ENCODE peak calls at places on chromosomes 4 and X, in nine cellular contexts. One of them, this sample, is unnamed.

GRCh38 chr4:10741221-10741620 is 56.7 kb upstream of the CLNK start:
- DNase-seq in OCI-LY7: no peak
- DNase-seq in H9: no peak
- DNase-seq in CD8-positive, alpha-beta T cell: no peak
- DNase-seq in left lung: no peak
- DNase-seq in heart left ventricle: no peak
- DNase-seq in testis: no peak
- DNase-seq in A549: no peak
- DNase-seq in psoas muscle: no peak
- DNase-seq in this sample: no peak

GRCh38 chr4:186669159-186669720 is 54.4 kb downstream of the FAT1 start:
- DNase-seq in OCI-LY7: peak; percentile 16
- DNase-seq in H9: peak; percentile 63
- DNase-seq in CD8-positive, alpha-beta T cell: no peak
- DNase-seq in left lung: peak; percentile 39
- DNase-seq in heart left ventricle: no peak
- DNase-seq in testis: no peak
- DNase-seq in A549: peak; percentile 38
- DNase-seq in psoas muscle: no peak
- DNase-seq in this sample: no peak

GRCh38 chrX:152876931-152877840 is 20.7 kb upstream of the ZNF185 start:
- DNase-seq in OCI-LY7: no peak
- DNase-seq in H9: no peak
- DNase-seq in CD8-positive, alpha-beta T cell: no peak
- DNase-seq in left lung: no peak
- DNase-seq in heart left ventricle: no peak
- DNase-seq in testis: no peak
- DNase-seq in A549: no peak
- DNase-seq in psoas muscle: no peak
- DNase-seq in this sample: peak; percentile 66

GRCh38 chr4:107213410-107213809 is 177.3 kb upstream of the DKK2 start:
- DNase-seq in OCI-LY7: no peak
- DNase-seq in H9: no peak
- DNase-seq in CD8-positive, alpha-beta T cell: no peak
- DNase-seq in left lung: no peak
- DNase-seq in heart left ventricle: no peak
- DNase-seq in testis: no peak
- DNase-seq in A549: no peak
- DNase-seq in psoas muscle: no peak
- DNase-seq in this sample: no peak

GRCh38 chrX:134551365-134552095 is 91.6 kb downstream of the HPRT1 start:
- DNase-seq in OCI-LY7: no peak
- DNase-seq in H9: no peak
- DNase-seq in CD8-positive, alpha-beta T cell: no peak
- DNase-seq in left lung: no peak
- DNase-seq in heart left ventricle: no peak
- DNase-seq in testis: no peak
- DNase-seq in A549: no peak
- DNase-seq in psoas muscle: no peak
- DNase-seq in this sample: no peak

GRCh38 chrX:151402719-151403390 is 5.8 kb downstream of the VMA21 start:
- DNase-seq in OCI-LY7: no peak
- DNase-seq in H9: peak; percentile 34
- DNase-seq in CD8-positive, alpha-beta T cell: no peak
- DNase-seq in left lung: no peak
- DNase-seq in heart left ventricle: no peak
- DNase-seq in testis: peak; percentile 15
- DNase-seq in A549: no peak
- DNase-seq in psoas muscle: peak; percentile 39
- DNase-seq in this sample: peak; percentile 74

GRCh38 chrX:54825716-54826428 is 18.3 kb downstream of the MAGED2 start:
- DNase-seq in OCI-LY7: peak; percentile 12
- DNase-seq in H9: no peak
- DNase-seq in CD8-positive, alpha-beta T cell: no peak
- DNase-seq in left lung: no peak
- DNase-seq in heart left ventricle: no peak
- DNase-seq in testis: no peak
- DNase-seq in A549: peak; percentile 5
- DNase-seq in psoas muscle: no peak
- DNase-seq in this sample: no peak

GRCh38 chr4:20395160-20395773 is 143.6 kb downstream of the SLIT2 start:
- DNase-seq in OCI-LY7: peak; percentile 41
- DNase-seq in H9: peak; percentile 72
- DNase-seq in CD8-positive, alpha-beta T cell: no peak
- DNase-seq in left lung: no peak
- DNase-seq in heart left ventricle: no peak
- DNase-seq in testis: peak; percentile 64
- DNase-seq in A549: peak; percentile 36
- DNase-seq in psoas muscle: no peak
- DNase-seq in this sample: peak; percentile 28

GRCh38 chrX:132463411-132463810 is 25.4 kb downstream of the MBNL3 start:
- DNase-seq in OCI-LY7: no peak
- DNase-seq in H9: no peak
- DNase-seq in CD8-positive, alpha-beta T cell: peak; percentile 33
- DNase-seq in left lung: no peak
- DNase-seq in heart left ventricle: no peak
- DNase-seq in testis: peak; percentile 67
- DNase-seq in A549: peak; percentile 39
- DNase-seq in psoas muscle: no peak
- DNase-seq in this sample: no peak

GRCh38 chrX:10360121-10360520 is 203.3 kb downstream of the CLCN4 start:
- DNase-seq in OCI-LY7: no peak
- DNase-seq in H9: peak; percentile 26
- DNase-seq in CD8-positive, alpha-beta T cell: no peak
- DNase-seq in left lung: no peak
- DNase-seq in heart left ventricle: peak; percentile 57
- DNase-seq in testis: peak; percentile 16
- DNase-seq in A549: no peak
- DNase-seq in psoas muscle: peak; percentile 18
- DNase-seq in this sample: no peak

GRCh38 chr4:133275246-133275645 is 126.2 kb downstream of the PCDH10 start:
- DNase-seq in OCI-LY7: no peak
- DNase-seq in H9: no peak
- DNase-seq in CD8-positive, alpha-beta T cell: no peak
- DNase-seq in left lung: no peak
- DNase-seq in heart left ventricle: no peak
- DNase-seq in testis: no peak
- DNase-seq in A549: no peak
- DNase-seq in psoas muscle: no peak
- DNase-seq in this sample: no peak

GRCh38 chr4:25792843-25793242 is 69.9 kb downstream of the SEL1L3 start:
- DNase-seq in OCI-LY7: no peak
- DNase-seq in H9: no peak
- DNase-seq in CD8-positive, alpha-beta T cell: no peak
- DNase-seq in left lung: no peak
- DNase-seq in heart left ventricle: no peak
- DNase-seq in testis: no peak
- DNase-seq in A549: no peak
- DNase-seq in psoas muscle: no peak
- DNase-seq in this sample: no peak

GRCh38 chr4:42234817-42235216 is 82.4 kb upstream of the BEND4 start:
- DNase-seq in OCI-LY7: no peak
- DNase-seq in H9: peak; percentile 34
- DNase-seq in CD8-positive, alpha-beta T cell: no peak
- DNase-seq in left lung: no peak
- DNase-seq in heart left ventricle: no peak
- DNase-seq in testis: no peak
- DNase-seq in A549: no peak
- DNase-seq in psoas muscle: no peak
- DNase-seq in this sample: no peak

GRCh38 chr4:110567266-110567665 is 55.6 kb downstream of the PITX2 start:
- DNase-seq in OCI-LY7: no peak
- DNase-seq in H9: no peak
- DNase-seq in CD8-positive, alpha-beta T cell: no peak
- DNase-seq in left lung: no peak
- DNase-seq in heart left ventricle: no peak
- DNase-seq in testis: no peak
- DNase-seq in A549: no peak
- DNase-seq in psoas muscle: no peak
- DNase-seq in this sample: no peak

DNA sequence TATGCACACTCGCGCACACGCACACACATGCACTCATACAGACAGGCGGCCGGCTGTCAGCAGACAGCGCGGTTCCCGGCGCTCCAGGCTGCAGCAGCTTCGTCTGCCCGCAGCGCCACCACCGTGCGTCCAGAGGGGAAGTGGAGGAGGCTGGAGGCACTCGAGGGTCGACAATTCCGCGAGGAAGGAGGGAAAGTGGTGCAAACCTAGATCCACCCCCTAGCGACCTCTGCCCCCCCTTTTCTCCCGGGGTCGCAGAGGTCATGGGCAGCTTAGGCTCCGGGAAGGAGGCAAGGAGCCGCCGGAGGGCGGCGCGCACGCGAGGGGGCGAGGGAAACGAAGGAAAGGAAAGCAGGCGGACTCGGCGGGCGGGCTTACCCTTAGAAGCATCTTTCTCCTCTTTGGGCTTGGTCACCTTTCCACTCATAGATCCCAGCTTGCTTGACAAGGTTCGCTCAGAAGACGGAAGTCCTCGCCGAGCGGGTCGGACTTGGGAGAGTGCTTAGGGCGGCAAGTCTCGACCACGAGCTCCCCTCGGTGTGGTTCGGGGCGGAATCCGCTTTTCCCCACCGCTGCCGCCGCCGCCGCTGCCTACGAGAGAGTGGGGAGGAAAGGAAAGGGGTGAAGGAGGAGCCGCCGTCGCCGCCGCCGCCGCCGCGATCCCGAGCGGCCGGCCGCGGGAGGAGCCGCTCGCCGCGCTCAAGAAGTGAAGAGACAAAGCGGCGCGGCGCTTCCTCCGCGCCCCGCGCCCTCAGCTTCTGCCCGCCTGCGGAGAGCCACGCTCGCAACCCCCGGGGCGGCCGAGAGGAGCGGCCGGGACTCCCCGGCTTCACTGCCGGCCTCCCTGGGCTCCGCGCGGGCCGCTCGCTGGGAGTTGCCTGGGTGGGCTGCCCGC is 326.6 kb upstream of the F9 start:
- DNase-seq in OCI-LY7: no peak
- DNase-seq in H9: no peak
- DNase-seq in CD8-positive, alpha-beta T cell: no peak
- DNase-seq in left lung: peak; percentile 84
- DNase-seq in heart left ventricle: no peak
- DNase-seq in testis: peak; percentile 31
- DNase-seq in A549: no peak
- DNase-seq in psoas muscle: peak; percentile 21
- DNase-seq in this sample: no peak
- TF ChIP-seq CTCF in OCI-LY7: no peak
- TF ChIP-seq CTCF in H9: peak; percentile 40
- TF ChIP-seq CTCF in CD8-positive, alpha-beta T cell: no peak
- TF ChIP-seq CTCF in left lung: no peak
- TF ChIP-seq CTCF in heart left ventricle: no peak
- TF ChIP-seq CTCF in testis: no peak
- TF ChIP-seq CTCF in A549: no peak
- TF ChIP-seq CTCF in psoas muscle: no peak
- TF ChIP-seq CTCF in this sample: no peak

GRCh38 chr4:158791588-158791987 is 22.8 kb downstream of the FNIP2 start:
- DNase-seq in OCI-LY7: no peak
- DNase-seq in H9: no peak
- DNase-seq in CD8-positive, alpha-beta T cell: no peak
- DNase-seq in left lung: no peak
- DNase-seq in heart left ventricle: no peak
- DNase-seq in testis: no peak
- DNase-seq in A549: no peak
- DNase-seq in psoas muscle: no peak
- DNase-seq in this sample: no peak

GRCh38 chr4:158786155-158786581 is 17.3 kb downstream of the FNIP2 start:
- DNase-seq in OCI-LY7: no peak
- DNase-seq in H9: no peak
- DNase-seq in CD8-positive, alpha-beta T cell: no peak
- DNase-seq in left lung: no peak
- DNase-seq in heart left ventricle: no peak
- DNase-seq in testis: no peak
- DNase-seq in A549: no peak
- DNase-seq in psoas muscle: no peak
- DNase-seq in this sample: no peak

GRCh38 chr4:158787718-158788441 is 19.1 kb downstream of the FNIP2 start:
- DNase-seq in OCI-LY7: no peak
- DNase-seq in H9: no peak
- DNase-seq in CD8-positive, alpha-beta T cell: no peak
- DNase-seq in left lung: no peak
- DNase-seq in heart left ventricle: no peak
- DNase-seq in testis: no peak
- DNase-seq in A549: no peak
- DNase-seq in psoas muscle: no peak
- DNase-seq in this sample: no peak

GRCh38 chr4:158789853-158790252 is 21.0 kb downstream of the FNIP2 start:
- DNase-seq in OCI-LY7: no peak
- DNase-seq in H9: no peak
- DNase-seq in CD8-positive, alpha-beta T cell: no peak
- DNase-seq in left lung: no peak
- DNase-seq in heart left ventricle: no peak
- DNase-seq in testis: no peak
- DNase-seq in A549: no peak
- DNase-seq in psoas muscle: no peak
- DNase-seq in this sample: no peak

DNA sequence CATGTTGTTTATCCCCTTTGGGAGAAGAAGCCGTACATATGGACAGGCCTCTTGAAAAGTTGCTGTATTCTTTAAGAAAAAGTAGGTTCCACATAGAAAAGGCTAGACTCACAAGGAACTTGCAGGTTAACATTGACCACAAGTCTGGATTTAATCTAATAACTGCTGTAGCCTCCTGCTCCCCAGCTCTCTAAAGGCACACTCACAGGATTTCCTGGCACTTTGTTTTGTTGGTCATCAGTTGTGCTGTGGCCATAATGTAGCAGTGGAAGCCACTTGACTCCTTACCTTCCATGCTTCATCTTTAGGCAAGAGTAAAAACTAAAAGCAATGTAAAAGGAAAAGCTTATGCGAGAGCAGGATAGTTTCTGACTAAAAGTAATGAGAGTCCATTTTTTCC is 19.8 kb downstream of the FNIP2 start:
- DNase-seq in OCI-LY7: no peak
- DNase-seq in H9: no peak
- DNase-seq in CD8-positive, alpha-beta T cell: no peak
- DNase-seq in left lung: no peak
- DNase-seq in heart left ventricle: no peak
- DNase-seq in testis: no peak
- DNase-seq in A549: no peak
- DNase-seq in psoas muscle: no peak
- DNase-seq in this sample: no peak
- H3K4me1 ChIP-seq in OCI-LY7: no peaks in the 10 kb centered on the region
- H3K4me1 ChIP-seq in H9: no peaks in the 10 kb centered on the region
- H3K4me1 ChIP-seq in CD8-positive, alpha-beta T cell: no peaks in the 10 kb centered on the region
- H3K4me1 ChIP-seq in left lung: peaks cover 77% of the 10 kb centered on the region
- H3K4me1 ChIP-seq in heart left ventricle: peaks cover 83% of the 10 kb centered on the region
- H3K4me1 ChIP-seq in testis: peaks cover 9% of the 10 kb centered on the region
- H3K4me1 ChIP-seq in A549: peaks cover 24% of the 10 kb centered on the region
- H3K4me1 ChIP-seq in psoas muscle: peaks cover 81% of the 10 kb centered on the region
- H3K4me1 ChIP-seq in this sample: peaks cover 23% of the 10 kb centered on the region

GRCh38 chr4:140219567-140219966 is 65.6 kb upstream of the MAML3 start:
- DNase-seq in OCI-LY7: no peak
- DNase-seq in H9: no peak
- DNase-seq in CD8-positive, alpha-beta T cell: no peak
- DNase-seq in left lung: no peak
- DNase-seq in heart left ventricle: no peak
- DNase-seq in testis: no peak
- DNase-seq in A549: no peak
- DNase-seq in psoas muscle: no peak
- DNase-seq in this sample: no peak
- H3K27ac ChIP-seq in OCI-LY7: no peak overlapping the region
- H3K27ac ChIP-seq in H9: no peak overlapping the region
- H3K27ac ChIP-seq in CD8-positive, alpha-beta T cell: no peak overlapping the region
- H3K27ac ChIP-seq in left lung: no peak overlapping the region
- H3K27ac ChIP-seq in heart left ventricle: no peak overlapping the region
- H3K27ac ChIP-seq in testis: no peak overlapping the region
- H3K27ac ChIP-seq in A549: no peak overlapping the region
- H3K27ac ChIP-seq in psoas muscle: no peak overlapping the region
- H3K27ac ChIP-seq in this sample: no peak overlapping the region

GRCh38 chr4:163107754-163108153 is 58.9 kb downstream of the NAF1 start:
- DNase-seq in OCI-LY7: no peak
- DNase-seq in H9: no peak
- DNase-seq in CD8-positive, alpha-beta T cell: no peak
- DNase-seq in left lung: no peak
- DNase-seq in heart left ventricle: no peak
- DNase-seq in testis: no peak
- DNase-seq in A549: peak; percentile 2
- DNase-seq in psoas muscle: no peak
- DNase-seq in this sample: no peak
- TF ChIP-seq CTCF in OCI-LY7: peak; percentile 69
- TF ChIP-seq CTCF in H9: peak; percentile 53
- TF ChIP-seq CTCF in CD8-positive, alpha-beta T cell: no peak
- TF ChIP-seq CTCF in left lung: peak; percentile 31
- TF ChIP-seq CTCF in heart left ventricle: peak; percentile 16
- TF ChIP-seq CTCF in testis: no peak
- TF ChIP-seq CTCF in A549: peak; percentile 14
- TF ChIP-seq CTCF in psoas muscle: peak; percentile 19
- TF ChIP-seq CTCF in this sample: peak; percentile 25